ENCODE peak calls at places on chromosomes 4 and X, in four cellular contexts. E is heart left ventricle, Y is mammary epithelial cell, G is Peyer's patch. N is an unnamed sample.

GRCh38 chrX:130577431-130577830 is 175.6 kb downstream of the RBMX2 start:
- DNase-seq in Y (no peak), G (no peak), E (no peak), N (no peak)

GRCh38 chr4:142565771-142566170 is 280.3 kb downstream of the INPP4B start:
- DNase-seq in Y (no peak), G (no peak), E (no peak), N (no peak)

GRCh38 chr4:25358515-25359275 is 18.4 kb upstream of the ANAPC4 start:
- DNase-seq in E (no peak), G (no peak), Y (peak), N (no peak)

GRCh38 chr4:724131-724530 is 18.5 kb downstream of the PCGF3 start:
- DNase-seq in Y (no peak), E (no peak), G (no peak), N (no peak)

GRCh38 chrX:153871946-153872878 is 13.8 kb downstream of the L1CAM start:
- DNase-seq in Y (no peak), E (no peak), G (no peak), N (no peak)

GRCh38 chr4:115152081-115152480 is 38.7 kb upstream of the NDST4 start:
- DNase-seq in G (no peak), Y (no peak), E (no peak), N (no peak)

GRCh38 chr4:114272226-114272625 is 292.8 kb upstream of the ARSJ start:
- DNase-seq in G (no peak), E (no peak), Y (peak), N (peak)

GRCh38 chrX:13923845-13924244 is 105.8 kb downstream of the GEMIN8 start:
- DNase-seq in Y (peak), G (no peak), E (no peak), N (no peak)

GRCh38 chr4:23361453-23361852 is 528.4 kb downstream of the PPARGC1A start:
- DNase-seq in E (no peak), Y (no peak), G (no peak), N (no peak)

GRCh38 chr4:1082215-1083182 is 30.9 kb downstream of the RNF212 start:
- DNase-seq in G (no peak), Y (peak), E (peak), N (peak)

GRCh38 chr4:76212301-76212700 is 1.3 kb downstream of the SCARB2 start:
- DNase-seq in Y (no peak), E (no peak), G (no peak), N (peak)

GRCh38 chrX:22338740-22339139 is 66.0 kb downstream of the CBLL2 start:
- DNase-seq in G (no peak), Y (peak), E (no peak), N (no peak)

GRCh38 chr4:19657856-19658255 is 593.8 kb upstream of the SLIT2 start:
- DNase-seq in G (no peak), E (no peak), Y (no peak), N (no peak)

GRCh38 chrX:82748901-82749505 is 759.1 kb upstream of the POU3F4 start:
- DNase-seq in E (no peak), Y (peak), G (no peak), N (no peak)

GRCh38 chr4:55854132-55854531 is 684 bp downstream of the EXOC1 start:
- DNase-seq in Y (no peak), E (no peak), G (no peak), N (no peak)

GRCh38 chr4:111847256-111848108 is 297.8 kb upstream of the FAM241A start:
- DNase-seq in G (no peak), E (no peak), Y (no peak), N (peak)

GRCh38 chr4:147160908-147161513 is 215.3 kb upstream of the TTC29 start:
- DNase-seq in G (no peak), E (no peak), Y (peak), N (peak)

GRCh38 chr4:84063618-84064017 is 435.5 kb downstream of the NKX6-1 start:
- DNase-seq in Y (no peak), E (no peak), G (no peak), N (no peak)

GRCh38 chr4:3836802-3837601 is 70.8 kb downstream of the ADRA2C start:
- DNase-seq in E (no peak), G (no peak), Y (no peak), N (no peak)

GRCh38 chr4:30863031-30863430 is 142.9 kb downstream of the PCDH7 start:
- DNase-seq in Y (peak), E (no peak), G (no peak), N (no peak)

GRCh38 chr4:158067646-158068045 is 105.2 kb downstream of the GASK1B start:
- DNase-seq in E (no peak), G (no peak), Y (no peak), N (peak)

GRCh38 chr4:48930654-48931053 is 24.1 kb upstream of the OCIAD2 start:
- DNase-seq in E (no peak), G (no peak), Y (no peak), N (no peak)

GRCh38 chrX:54481751-54482150 is 14.3 kb downstream of the FGD1 start:
- DNase-seq in Y (no peak), E (no peak), G (no peak), N (no peak)

GRCh38 chr4:181569553-181569952 is 673.6 kb upstream of the TENM3 start:
- DNase-seq in G (no peak), Y (peak), E (no peak), N (peak)

GRCh38 chrX:119757979-119758681 is at the start of gene SOWAHD:
- DNase-seq in G (peak), Y (peak), E (no peak), N (no peak)

GRCh38 chr4:183355405-183355804 is 33.2 kb upstream of the CLDN24 start:
- DNase-seq in G (no peak), E (no peak), Y (peak), N (peak)

GRCh38 chr4:100872811-100873210 is 355.0 kb upstream of the EMCN start:
- DNase-seq in G (no peak), Y (peak), E (no peak), N (no peak)

GRCh38 chr4:8913121-8913857 is 41.6 kb upstream of the HMX1 start:
- DNase-seq in G (no peak), E (no peak), Y (no peak), N (no peak)

GRCh38 chrX:51395474-51395806 is 62.8 kb downstream of the NUDT10 start:
- DNase-seq in E (no peak), Y (no peak), G (no peak), N (no peak)

GRCh38 chr4:5980436-5981155 is 37.6 kb downstream of the C4orf50 start:
- DNase-seq in Y (no peak), E (no peak), G (no peak), N (no peak)

GRCh38 chrX:23317799-23318724 is 16.6 kb upstream of the PTCHD1 start:
- DNase-seq in G (no peak), Y (no peak), E (no peak), N (no peak)

GRCh38 chrX:153732406-153732805 is 7.8 kb downstream of the ABCD1 start:
- DNase-seq in Y (peak), E (no peak), G (no peak), N (no peak)

GRCh38 chrX:19875051-19875432 is 12.4 kb downstream of the SH3KBP1 start:
- DNase-seq in E (no peak), Y (no peak), G (peak), N (peak)

GRCh38 chr4:153019906-153020305 is 83.8 kb downstream of the FHDC1 start:
- DNase-seq in E (no peak), Y (no peak), G (no peak), N (no peak)

GRCh38 chrX:16970977-16971376 is 24.5 kb downstream of the REPS2 start:
- DNase-seq in E (no peak), Y (peak), G (no peak), N (no peak)

GRCh38 chrX:39759526-39760224 is 338.1 kb downstream of the BCOR start:
- DNase-seq in G (no peak), Y (no peak), E (no peak), N (no peak)

GRCh38 chr4:87019243-87019817 is 84.5 kb downstream of the AFF1 start:
- DNase-seq in G (no peak), Y (no peak), E (no peak), N (no peak)

GRCh38 chr4:16897351-16897750 is 1.1 kb downstream of the LDB2 start:
- DNase-seq in E (no peak), Y (no peak), G (no peak), N (peak)

GRCh38 chrX:675896-676295 is 45.3 kb downstream of the SHOX start:
- DNase-seq in G (no peak), Y (no peak), E (no peak), N (no peak)

GRCh38 chr4:169009281-169010124 is 552 bp downstream of the CBR4 start:
- DNase-seq in G (peak), Y (peak), E (peak), N (peak)
- TF ChIP-seq CTCF in G (no peak), Y (peak), E (no peak), N (peak)

GRCh38 chr4:54737421-54737820 is 79.7 kb downstream of the KIT start:
- DNase-seq in Y (no peak), E (no peak), G (no peak), N (no peak)
- TF ChIP-seq CTCF in Y (no peak), E (no peak), G (no peak), N (no peak)

DNA sequence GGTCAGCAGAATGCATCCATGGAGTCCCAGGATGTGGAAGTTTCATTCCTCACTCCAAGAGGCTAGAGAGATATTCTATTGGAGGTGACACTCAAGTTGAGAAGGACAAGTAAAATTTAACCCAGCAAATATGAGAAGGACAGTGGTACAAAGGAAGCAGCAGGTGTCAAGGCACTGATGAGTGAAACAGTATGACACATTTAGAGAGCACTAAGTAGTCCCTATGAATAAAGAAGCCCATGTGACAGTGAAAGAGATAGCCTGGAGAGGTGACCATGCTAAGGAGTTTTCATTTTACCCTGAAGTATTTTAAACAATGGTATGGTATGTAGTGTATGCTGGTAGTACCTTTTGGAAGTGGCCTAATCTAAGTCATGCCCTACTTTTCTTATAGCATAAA is 9.2 kb downstream of the BMX start:
- DNase-seq in E (no peak), Y (no peak), G (no peak), N (no peak)
- TF ChIP-seq CTCF in E (no peak), Y (no peak), G (no peak), N (no peak)

GRCh38 chrX:56233682-56234081 is 1.5 kb downstream of the KLF8 start:
- DNase-seq in Y (peak), E (peak), G (peak), N (no peak)
- TF ChIP-seq CTCF in Y (peak), E (no peak), G (no peak), N (no peak)

DNA sequence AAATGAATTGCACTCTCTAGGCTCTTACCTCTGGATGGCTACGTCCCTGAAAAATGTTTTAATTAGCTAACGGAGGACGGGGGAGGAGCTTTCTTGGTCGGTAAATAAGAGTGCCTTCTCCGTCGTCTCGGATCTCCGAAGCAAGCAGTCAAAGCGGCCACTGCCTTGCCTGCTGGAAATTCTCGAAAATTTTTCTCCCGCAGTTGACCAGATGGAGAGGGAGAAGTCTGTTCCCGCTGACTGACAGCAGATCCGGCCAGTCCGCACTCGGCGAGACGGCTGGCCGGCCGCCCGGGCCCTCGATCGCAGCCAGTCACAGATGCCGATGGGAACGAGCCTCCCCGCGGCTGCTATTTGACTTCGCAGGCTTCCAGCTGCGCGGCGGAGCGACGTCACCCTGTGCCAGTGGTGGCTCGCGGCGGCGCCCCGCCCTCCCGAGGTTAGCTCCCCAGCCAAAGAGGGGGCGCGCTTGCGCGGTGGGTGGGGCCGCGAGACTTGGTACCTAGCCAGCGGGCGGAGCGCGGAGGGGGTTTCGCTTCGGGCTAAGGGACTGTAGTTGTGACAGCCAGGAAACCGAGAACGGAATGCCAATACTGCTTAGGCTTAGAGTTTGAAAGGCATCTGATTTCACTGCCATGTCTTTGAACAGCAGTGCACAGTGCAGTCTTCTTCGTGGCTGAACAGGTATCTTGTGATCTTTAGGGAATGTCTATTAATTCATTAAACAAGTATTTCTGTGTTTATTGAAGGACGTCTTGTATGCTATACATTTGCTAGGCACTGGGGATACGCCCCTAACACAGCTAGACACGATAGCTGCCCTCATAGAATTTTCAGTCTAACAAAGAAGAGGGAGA is at the start of gene PPM1K:
- DNase-seq in Y (peak), G (peak), E (peak), N (peak)
- TF ChIP-seq CTCF in Y (peak), G (no peak), E (peak), N (peak)

GRCh38 chr4:186485621-186486062 is 69.7 kb downstream of the MTNR1A start:
- DNase-seq in Y (peak), G (no peak), E (no peak), N (peak)
- TF ChIP-seq CTCF in Y (no peak), G (no peak), E (no peak), N (no peak)

DNA sequence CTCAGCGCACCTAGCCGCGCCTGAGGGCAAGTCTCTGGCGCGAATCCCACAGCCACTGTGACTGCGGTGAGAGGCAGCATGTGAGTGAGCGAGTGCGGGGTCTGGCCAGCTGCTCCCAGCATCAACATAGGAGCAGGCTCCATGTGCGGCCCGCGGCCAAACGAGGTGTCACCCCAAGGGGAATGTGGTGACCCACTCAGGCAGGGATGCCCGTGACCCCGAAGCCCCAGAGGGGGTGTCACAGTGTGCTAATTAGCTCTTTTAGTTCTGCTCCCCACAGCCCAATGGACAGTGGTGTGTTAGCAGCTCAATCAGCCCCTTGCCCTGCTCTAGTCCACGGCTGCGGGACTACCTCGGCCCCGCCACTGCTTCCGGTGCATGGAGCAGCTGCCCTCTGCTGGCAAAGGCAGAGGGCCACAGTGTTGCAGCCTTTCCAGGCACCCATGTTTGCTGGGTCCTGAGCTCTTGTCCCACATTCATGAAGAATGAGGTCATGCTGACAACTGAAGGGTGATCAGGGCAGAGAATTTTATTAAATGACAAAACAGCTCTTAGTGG is 61.4 kb downstream of the AGA start:
- DNase-seq in Y (peak), E (no peak), G (no peak), N (no peak)
- TF ChIP-seq CTCF in Y (no peak), E (no peak), G (no peak), N (peak)